ENCODE peak calls at places on chromosomes 3 and 15, in four cellular contexts. One of them, this sample, is unnamed.

GRCh38 chr3:197021231-197021630 is 8.4 kb downstream of the MELTF start:
- DNase-seq in breast epithelium: peak; percentile 16
- DNase-seq in GM23338: peak; percentile 63
- DNase-seq in brain microvascular endothelial cell: no peak
- DNase-seq in this sample: no peak

GRCh38 chr15:99823346-99823745 is 90.1 kb upstream of the LYSMD4 start:
- DNase-seq in brain microvascular endothelial cell: no peak
- DNase-seq in GM23338: no peak
- DNase-seq in breast epithelium: no peak
- DNase-seq in this sample: no peak

GRCh38 chr3:84110787-84111186 is 848.0 kb upstream of the CADM2 start:
- DNase-seq in GM23338: no peak
- DNase-seq in breast epithelium: no peak
- DNase-seq in brain microvascular endothelial cell: no peak
- DNase-seq in this sample: no peak

GRCh38 chr3:35505181-35505580 is 134.1 kb upstream of the ARPP21 start:
- DNase-seq in breast epithelium: no peak
- DNase-seq in GM23338: peak; percentile 85
- DNase-seq in brain microvascular endothelial cell: no peak
- DNase-seq in this sample: no peak

GRCh38 chr3:53286727-53287412 is 31.0 kb upstream of the TKT start:
- DNase-seq in GM23338: peak; percentile 73
- DNase-seq in breast epithelium: no peak
- DNase-seq in brain microvascular endothelial cell: peak; percentile 53
- DNase-seq in this sample: no peak

GRCh38 chr3:195453236-195453635 is 10.4 kb upstream of the ACAP2 start:
- DNase-seq in breast epithelium: no peak
- DNase-seq in GM23338: no peak
- DNase-seq in brain microvascular endothelial cell: no peak
- DNase-seq in this sample: no peak

GRCh38 chr3:161689699-161690098 is 193.1 kb downstream of the OTOL1 start:
- DNase-seq in GM23338: no peak
- DNase-seq in breast epithelium: no peak
- DNase-seq in brain microvascular endothelial cell: no peak
- DNase-seq in this sample: no peak

GRCh38 chr3:105444725-105445124 is 78.0 kb downstream of the ALCAM start:
- DNase-seq in brain microvascular endothelial cell: no peak
- DNase-seq in GM23338: no peak
- DNase-seq in breast epithelium: no peak
- DNase-seq in this sample: no peak

GRCh38 chr3:30597131-30597768 is 9.2 kb upstream of the TGFBR2 start:
- DNase-seq in breast epithelium: peak; percentile 39
- DNase-seq in brain microvascular endothelial cell: peak; percentile 45
- DNase-seq in GM23338: no peak
- DNase-seq in this sample: peak; percentile 98

GRCh38 chr15:26651909-26652308 is 121.0 kb downstream of the GABRB3 start:
- DNase-seq in breast epithelium: no peak
- DNase-seq in GM23338: peak; percentile 75
- DNase-seq in brain microvascular endothelial cell: no peak
- DNase-seq in this sample: no peak

GRCh38 chr3:100440895-100441294 is 39.6 kb downstream of the LNP1 start:
- DNase-seq in breast epithelium: no peak
- DNase-seq in brain microvascular endothelial cell: no peak
- DNase-seq in GM23338: no peak
- DNase-seq in this sample: no peak

GRCh38 chr15:39586387-39587171 is 5.7 kb downstream of the THBS1 start:
- DNase-seq in GM23338: no peak
- DNase-seq in breast epithelium: no peak
- DNase-seq in brain microvascular endothelial cell: peak; percentile 78
- DNase-seq in this sample: no peak

GRCh38 chr3:149247929-149248691 is 26.5 kb upstream of the CP start:
- DNase-seq in brain microvascular endothelial cell: peak; percentile 53
- DNase-seq in GM23338: peak; percentile 49
- DNase-seq in breast epithelium: no peak
- DNase-seq in this sample: no peak

GRCh38 chr3:58383904-58384303 is 49.7 kb downstream of the PDHB start:
- DNase-seq in GM23338: no peak
- DNase-seq in breast epithelium: peak; percentile 86
- DNase-seq in brain microvascular endothelial cell: peak; percentile 96
- DNase-seq in this sample: peak; percentile 99

GRCh38 chr15:62603757-62604156 is 438.7 kb upstream of the C2CD4B start:
- DNase-seq in brain microvascular endothelial cell: no peak
- DNase-seq in breast epithelium: no peak
- DNase-seq in GM23338: no peak
- DNase-seq in this sample: no peak

GRCh38 chr15:43958894-43959330 is 132.1 kb downstream of the WDR76 start:
- DNase-seq in GM23338: peak; percentile 57
- DNase-seq in brain microvascular endothelial cell: peak; percentile 22
- DNase-seq in breast epithelium: no peak
- DNase-seq in this sample: peak; percentile 85

GRCh38 chr3:60276615-60277014 is 974.6 kb downstream of the FHIT start:
- DNase-seq in breast epithelium: no peak
- DNase-seq in GM23338: no peak
- DNase-seq in brain microvascular endothelial cell: no peak
- DNase-seq in this sample: no peak

GRCh38 chr3:18885612-18886011 is 262.7 kb upstream of the KCNH8 start:
- DNase-seq in GM23338: no peak
- DNase-seq in brain microvascular endothelial cell: no peak
- DNase-seq in breast epithelium: no peak
- DNase-seq in this sample: no peak

GRCh38 chr3:149575213-149575961 is 82.4 kb downstream of the WWTR1 start:
- DNase-seq in GM23338: no peak
- DNase-seq in breast epithelium: no peak
- DNase-seq in brain microvascular endothelial cell: peak; percentile 85
- DNase-seq in this sample: no peak

GRCh38 chr3:134332344-134332743 is 41.9 kb downstream of the AMOTL2 start:
- DNase-seq in brain microvascular endothelial cell: no peak
- DNase-seq in GM23338: no peak
- DNase-seq in breast epithelium: no peak
- DNase-seq in this sample: no peak

GRCh38 chr3:195128255-195129071 is 142.5 kb downstream of the XXYLT1 start:
- DNase-seq in breast epithelium: no peak
- DNase-seq in GM23338: no peak
- DNase-seq in brain microvascular endothelial cell: peak; percentile 59
- DNase-seq in this sample: no peak

GRCh38 chr3:74067296-74067695 is 442.6 kb upstream of the PDZRN3 start:
- DNase-seq in brain microvascular endothelial cell: no peak
- DNase-seq in breast epithelium: no peak
- DNase-seq in GM23338: peak; percentile 27
- DNase-seq in this sample: no peak

GRCh38 chr3:41265823-41266273 is 66.5 kb downstream of the CTNNB1 start:
- DNase-seq in GM23338: no peak
- DNase-seq in brain microvascular endothelial cell: peak; percentile 87
- DNase-seq in breast epithelium: no peak
- DNase-seq in this sample: peak; percentile 67

GRCh38 chr15:64825081-64825430 is 391 bp downstream of the PIF1 start:
- DNase-seq in brain microvascular endothelial cell: no peak
- DNase-seq in GM23338: no peak
- DNase-seq in breast epithelium: no peak
- DNase-seq in this sample: no peak

GRCh38 chr15:89178307-89178977 is 42.9 kb downstream of the RLBP1 start:
- DNase-seq in brain microvascular endothelial cell: no peak
- DNase-seq in breast epithelium: no peak
- DNase-seq in GM23338: no peak
- DNase-seq in this sample: no peak

GRCh38 chr3:164004205-164004604 is 1074.1 kb downstream of the SI start:
- DNase-seq in breast epithelium: no peak
- DNase-seq in brain microvascular endothelial cell: no peak
- DNase-seq in GM23338: peak; percentile 87
- DNase-seq in this sample: no peak
- TF ChIP-seq CTCF in breast epithelium: no peak
- TF ChIP-seq CTCF in brain microvascular endothelial cell: no peak
- TF ChIP-seq CTCF in GM23338: peak; percentile 59
- TF ChIP-seq CTCF in this sample: no peak

GRCh38 chr15:90619468-90619867 is 89.7 kb downstream of the CRTC3 start:
- DNase-seq in breast epithelium: no peak
- DNase-seq in brain microvascular endothelial cell: no peak
- DNase-seq in GM23338: peak; percentile 46
- DNase-seq in this sample: no peak
- TF ChIP-seq CTCF in breast epithelium: no peak
- TF ChIP-seq CTCF in brain microvascular endothelial cell: no peak
- TF ChIP-seq CTCF in GM23338: peak; percentile 22
- TF ChIP-seq CTCF in this sample: no peak

GRCh38 chr15:93617443-93617842 is 528.4 kb upstream of the RGMA start:
- DNase-seq in brain microvascular endothelial cell: no peak
- DNase-seq in GM23338: no peak
- DNase-seq in breast epithelium: no peak
- DNase-seq in this sample: no peak
- TF ChIP-seq CTCF in brain microvascular endothelial cell: no peak
- TF ChIP-seq CTCF in GM23338: no peak
- TF ChIP-seq CTCF in breast epithelium: no peak
- TF ChIP-seq CTCF in this sample: no peak

GRCh38 chr3:8816106-8816505 is 46.7 kb upstream of the OXTR start:
- DNase-seq in breast epithelium: no peak
- DNase-seq in GM23338: no peak
- DNase-seq in brain microvascular endothelial cell: no peak
- DNase-seq in this sample: peak; percentile 28
- TF ChIP-seq CTCF in breast epithelium: no peak
- TF ChIP-seq CTCF in GM23338: no peak
- TF ChIP-seq CTCF in brain microvascular endothelial cell: no peak
- TF ChIP-seq CTCF in this sample: no peak

GRCh38 chr3:182940266-182940808 is 40.0 kb downstream of the DCUN1D1 start:
- DNase-seq in brain microvascular endothelial cell: no peak
- DNase-seq in GM23338: no peak
- DNase-seq in breast epithelium: no peak
- DNase-seq in this sample: no peak
- TF ChIP-seq CTCF in brain microvascular endothelial cell: no peak
- TF ChIP-seq CTCF in GM23338: no peak
- TF ChIP-seq CTCF in breast epithelium: no peak
- TF ChIP-seq CTCF in this sample: no peak

GRCh38 chr3:189787191-189787590 is 156.0 kb downstream of the TP63 start:
- DNase-seq in breast epithelium: no peak
- DNase-seq in brain microvascular endothelial cell: no peak
- DNase-seq in GM23338: no peak
- DNase-seq in this sample: no peak

GRCh38 chr3:189790658-189791057 is 159.5 kb downstream of the TP63 start:
- DNase-seq in GM23338: no peak
- DNase-seq in breast epithelium: no peak
- DNase-seq in brain microvascular endothelial cell: no peak
- DNase-seq in this sample: no peak

GRCh38 chr3:189789432-189789831 is 158.2 kb downstream of the TP63 start:
- DNase-seq in GM23338: no peak
- DNase-seq in brain microvascular endothelial cell: no peak
- DNase-seq in breast epithelium: no peak
- DNase-seq in this sample: no peak

GRCh38 chr3:189787622-189788021 is 156.4 kb downstream of the TP63 start:
- DNase-seq in GM23338: no peak
- DNase-seq in breast epithelium: no peak
- DNase-seq in brain microvascular endothelial cell: peak; percentile 8
- DNase-seq in this sample: no peak

GRCh38 chr3:189786479-189787064 is 155.4 kb downstream of the TP63 start:
- DNase-seq in brain microvascular endothelial cell: no peak
- DNase-seq in GM23338: peak; percentile 53
- DNase-seq in breast epithelium: no peak
- DNase-seq in this sample: no peak
- TF ChIP-seq CTCF in brain microvascular endothelial cell: no peak
- TF ChIP-seq CTCF in GM23338: peak; percentile 44
- TF ChIP-seq CTCF in breast epithelium: no peak
- TF ChIP-seq CTCF in this sample: no peak

GRCh38 chr3:50375200-50375931 is 16.0 kb upstream of the TMEM115 start:
- DNase-seq in brain microvascular endothelial cell: no peak
- DNase-seq in GM23338: peak; percentile 65
- DNase-seq in breast epithelium: no peak
- DNase-seq in this sample: no peak
- TF ChIP-seq CTCF in brain microvascular endothelial cell: peak; percentile 18
- TF ChIP-seq CTCF in GM23338: peak; percentile 49
- TF ChIP-seq CTCF in breast epithelium: no peak
- TF ChIP-seq CTCF in this sample: peak; percentile 8

GRCh38 chr15:29364429-29365078 is 94.9 kb upstream of the NSMCE3 start:
- DNase-seq in brain microvascular endothelial cell: peak; percentile 52
- DNase-seq in GM23338: peak; percentile 66
- DNase-seq in breast epithelium: no peak
- DNase-seq in this sample: peak; percentile 48
- TF ChIP-seq CTCF in brain microvascular endothelial cell: peak; percentile 58
- TF ChIP-seq CTCF in GM23338: peak; percentile 41
- TF ChIP-seq CTCF in breast epithelium: no peak
- TF ChIP-seq CTCF in this sample: peak; percentile 46

GRCh38 chr3:190864002-190864401 is 1.5 kb upstream of the GMNC start:
- DNase-seq in breast epithelium: no peak
- DNase-seq in GM23338: no peak
- DNase-seq in brain microvascular endothelial cell: no peak
- DNase-seq in this sample: no peak
- TF ChIP-seq CTCF in breast epithelium: no peak
- TF ChIP-seq CTCF in GM23338: no peak
- TF ChIP-seq CTCF in brain microvascular endothelial cell: no peak
- TF ChIP-seq CTCF in this sample: no peak

DNA sequence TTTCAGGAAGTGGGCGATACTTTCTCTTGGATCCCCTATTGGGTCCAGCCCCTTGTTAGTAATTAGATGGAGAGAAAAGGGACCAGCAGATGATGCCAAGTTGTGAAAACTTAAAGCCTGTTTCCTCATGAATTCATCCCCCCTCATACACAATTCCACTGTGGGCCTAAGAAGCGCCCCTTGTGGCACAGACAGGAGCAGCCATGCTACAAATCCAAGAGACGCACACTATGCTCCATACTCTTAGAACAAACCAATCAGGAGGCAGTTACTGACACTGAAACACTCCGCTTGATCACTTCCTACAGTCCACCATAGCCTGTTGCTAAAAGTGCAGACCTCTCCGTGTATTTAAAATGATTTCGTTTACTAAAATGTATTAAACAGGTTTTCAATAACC is 111.3 kb upstream of the ARRDC4 start:
- DNase-seq in brain microvascular endothelial cell: no peak
- DNase-seq in breast epithelium: no peak
- DNase-seq in GM23338: peak; percentile 50
- DNase-seq in this sample: no peak
- TF ChIP-seq CTCF in brain microvascular endothelial cell: no peak
- TF ChIP-seq CTCF in breast epithelium: no peak
- TF ChIP-seq CTCF in GM23338: peak; percentile 53
- TF ChIP-seq CTCF in this sample: no peak

This sample was measured in kidney epithelial cell.